ENCODE peak calls at places on chromosomes 11 and 22, in ten cellular contexts. C, D, P, I, M, B, U, G, E and S are unnamed samples.

GRCh38 chr11:117998201-117998579 is 12.0 kb downstream of the IL10RA start:
- DNase-seq in G (no peak), E (no peak), U (no peak), P (no peak), D (no peak), B (no peak), I (no peak), M (no peak), C (no peak), S (no peak)

GRCh38 chr11:128482512-128483191 is 104.7 kb downstream of the ETS1 start:
- DNase-seq in B (no peak), U (peak; percentile 77), D (peak; percentile 21), I (no peak), E (no peak), M (no peak), P (no peak), G (no peak), C (no peak), S (no peak)

GRCh38 chr11:112616292-112617088 is 344.7 kb upstream of the NCAM1 start:
- DNase-seq in P (no peak), C (no peak), U (no peak), G (no peak), B (no peak), M (no peak), D (no peak), I (no peak), E (no peak), S (no peak)

GRCh38 chr22:23718371-23719165 is 27.8 kb downstream of the RGL4 start:
- DNase-seq in U (no peak), C (no peak), G (no peak), M (no peak), I (no peak), P (no peak), D (no peak), B (no peak), E (no peak), S (no peak)

GRCh38 chr11:36376315-36376887 is 80.3 kb downstream of the PRR5L start:
- DNase-seq in M (no peak), E (peak; percentile 21), I (peak; percentile 64), G (peak; percentile 32), C (no peak), U (peak; percentile 64), D (peak; percentile 47), P (no peak), B (peak; percentile 16), S (no peak)

GRCh38 chr22:26404851-26405357 is 24.2 kb upstream of the ASPHD2 start:
- DNase-seq in G (no peak), D (no peak), I (no peak), U (no peak), B (no peak), M (no peak), P (no peak), C (no peak), E (peak; percentile 14), S (no peak)

GRCh38 chr11:46392421-46393230 is 1.1 kb upstream of the CHRM4 start:
- DNase-seq in D (peak; percentile 83), B (peak; percentile 82), P (no peak), E (peak; percentile 88), G (peak; percentile 94), M (peak; percentile 88), C (no peak), I (peak; percentile 94), U (peak; percentile 88), S (peak; percentile 99)

GRCh38 chr11:13126430-13126829 is 117.3 kb downstream of the RASSF10 start:
- DNase-seq in B (peak; percentile 60), G (no peak), I (no peak), D (no peak), E (no peak), P (no peak), M (no peak), C (no peak), U (no peak), S (no peak)

GRCh38 chr22:50621948-50622722 is 5.8 kb downstream of the ARSA start:
- DNase-seq in I (no peak), B (no peak), G (no peak), E (no peak), P (no peak), U (no peak), D (no peak), M (peak; percentile 47), C (no peak), S (no peak)

GRCh38 chr22:50621491-50621880 is 6.5 kb downstream of the ARSA start:
- DNase-seq in U (no peak), M (peak; percentile 36), P (no peak), D (no peak), E (no peak), G (no peak), B (no peak), I (no peak), C (no peak), S (no peak)

GRCh38 chr22:50624347-50625130 is 3.4 kb downstream of the ARSA start:
- DNase-seq in E (no peak), B (no peak), D (no peak), U (no peak), P (no peak), M (no peak), G (peak; percentile 21), I (no peak), C (no peak), S (no peak)

GRCh38 chr22:50620861-50621490 is 7.0 kb downstream of the ARSA start:
- DNase-seq in M (no peak), D (no peak), P (no peak), B (no peak), I (no peak), C (no peak), E (no peak), G (no peak), U (no peak), S (no peak)

DNA sequence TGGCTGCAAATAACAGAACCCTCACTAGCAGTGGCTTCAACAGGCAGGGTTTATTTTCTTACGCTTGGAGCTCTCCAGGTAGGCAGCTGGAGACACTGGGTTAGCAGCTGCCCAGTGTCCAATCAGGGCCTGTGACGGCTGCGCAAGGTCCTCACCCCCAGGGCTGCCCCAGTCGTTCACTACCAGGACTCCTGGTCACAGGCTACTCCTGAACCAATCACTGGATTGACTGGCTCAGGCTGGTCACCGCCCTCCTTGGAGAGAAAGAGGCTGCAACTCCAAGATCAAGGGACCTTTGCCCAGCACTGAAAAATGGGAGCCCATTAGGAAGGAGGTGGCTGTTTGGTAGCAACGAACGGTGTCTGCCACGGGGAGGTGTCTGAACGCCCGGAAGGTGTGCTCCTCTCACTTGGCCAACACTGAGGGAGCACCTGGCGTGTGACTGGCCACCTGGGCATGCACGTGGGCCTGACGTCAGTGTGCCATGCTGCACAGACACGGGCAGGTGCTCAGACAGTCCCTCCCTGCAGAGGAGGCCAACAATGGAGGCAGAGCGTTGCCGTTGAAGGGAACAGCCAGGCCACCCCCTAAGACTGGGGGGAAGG is 5.1 kb downstream of the ARSA start:
- DNase-seq in M (peak; percentile 96), C (no peak), U (peak; percentile 58), E (no peak), D (no peak), I (peak; percentile 90), B (no peak), P (peak; percentile 67), G (no peak), S (no peak)
- TF ChIP-seq POLR2A in M (peak; percentile 64), C (peak; percentile 41), U (no peak), E (no peak), D (no peak), I (peak; percentile 24), B (no peak), P (peak; percentile 90), G (no peak), S (no peak)

GRCh38 chr11:73324665-73325035 is 16.6 kb downstream of the ARHGEF17 start:
- DNase-seq in I (no peak), C (no peak), U (no peak), M (no peak), P (no peak), G (no peak), E (no peak), D (no peak), B (no peak), S (no peak)

GRCh38 chr11:73322111-73322985 is 14.3 kb downstream of the ARHGEF17 start:
- DNase-seq in D (no peak), M (no peak), E (no peak), C (no peak), P (no peak), G (no peak), I (no peak), U (peak; percentile 72), B (no peak), S (no peak)

GRCh38 chr11:73324116-73324515 is 16.0 kb downstream of the ARHGEF17 start:
- DNase-seq in M (no peak), U (peak; percentile 69), C (no peak), B (no peak), G (no peak), I (no peak), P (no peak), D (no peak), E (no peak), S (no peak)

GRCh38 chr11:73322986-73323306 is 14.9 kb downstream of the ARHGEF17 start:
- DNase-seq in U (no peak), I (no peak), M (no peak), B (no peak), E (no peak), P (no peak), D (no peak), G (no peak), C (no peak), S (no peak)

GRCh38 chr11:73323464-73323863 is 15.4 kb downstream of the ARHGEF17 start:
- DNase-seq in E (peak; percentile 87), B (peak; percentile 74), G (peak; percentile 73), M (peak; percentile 55), U (peak; percentile 94), I (peak; percentile 66), P (no peak), C (no peak), D (peak; percentile 91), S (no peak)
- TF ChIP-seq POLR2A in E (no peak), B (no peak), G (no peak), M (no peak), U (no peak), I (no peak), P (no peak), C (no peak), D (peak; percentile 51), S (peak; percentile 31)

DNA sequence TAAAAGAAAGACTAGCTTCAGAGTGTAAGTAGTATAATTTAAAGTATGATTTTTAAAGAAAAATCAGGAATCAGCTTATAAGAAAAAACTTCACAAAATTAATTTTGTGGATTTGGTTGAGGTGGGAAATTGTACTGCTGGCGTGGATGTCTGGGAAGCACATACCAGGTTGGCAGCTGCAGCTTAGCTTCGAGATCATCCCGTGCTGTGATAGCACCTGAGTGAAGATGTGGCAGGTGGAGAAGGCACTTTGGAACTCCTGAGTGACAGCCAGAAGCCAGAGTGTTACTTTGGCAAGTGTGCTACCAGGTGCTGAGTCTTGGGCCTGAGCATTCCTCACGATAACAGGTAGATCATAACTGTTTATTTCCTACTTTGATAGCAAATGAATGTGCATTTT is 17.7 kb downstream of the ZC3H12C start:
- DNase-seq in E (no peak), C (no peak), G (no peak), B (no peak), P (no peak), D (no peak), U (no peak), M (no peak), I (no peak), S (no peak)
- TF ChIP-seq POLR2A in E (no peak), C (no peak), G (no peak), B (no peak), P (no peak), D (no peak), U (no peak), M (no peak), I (no peak), S (no peak)

DNA sequence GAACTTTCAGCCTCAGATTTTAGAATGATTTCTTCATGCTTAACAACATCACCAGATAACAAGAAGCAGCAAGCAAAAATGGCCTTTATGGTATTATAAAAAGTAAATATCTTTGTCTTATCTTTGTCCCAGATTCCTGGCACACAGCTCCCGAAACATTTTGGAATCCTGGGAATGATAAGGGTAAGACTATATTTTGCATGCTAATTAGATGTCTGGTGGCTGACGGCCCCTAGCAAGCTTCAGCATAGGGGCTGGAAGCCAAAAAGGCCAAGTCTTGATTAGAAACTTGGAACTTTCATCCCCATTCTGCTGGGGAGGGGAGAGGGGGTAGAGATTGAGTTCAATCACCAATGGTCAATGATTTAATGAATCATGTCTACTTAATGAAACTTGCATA is 38.3 kb upstream of the EED start:
- DNase-seq in B (no peak), C (no peak), U (no peak), G (no peak), E (no peak), I (no peak), D (no peak), P (no peak), M (no peak), S (no peak)
- TF ChIP-seq POLR2A in B (no peak), C (no peak), U (no peak), G (no peak), E (no peak), I (no peak), D (no peak), P (no peak), M (no peak), S (no peak)